ENCODE peak calls at places on chromosomes 12 and 14, in four cellular contexts. One of them, this sample, is unnamed.

GRCh38 chr12:99455350-99456037 is 192.1 kb upstream of the GARIN6 start:
- DNase-seq in NCI-H1105 treated with DMSO at 0.1 percent for 48 hours: no peak
- DNase-seq in CD8-positive, alpha-beta T cell: no peak
- DNase-seq in activated T-cell treated with anti-CD3 and anti-CD28 coated beads for 1 hour: no peak
- DNase-seq in this sample: no peak

GRCh38 chr12:131085816-131086591 is 132.3 kb downstream of the ADGRD1 start:
- DNase-seq in NCI-H1105 treated with DMSO at 0.1 percent for 48 hours: no peak
- DNase-seq in CD8-positive, alpha-beta T cell: peak
- DNase-seq in activated T-cell treated with anti-CD3 and anti-CD28 coated beads for 1 hour: no peak
- DNase-seq in this sample: no peak

GRCh38 chr12:131131077-131131807 is 177.5 kb downstream of the ADGRD1 start:
- DNase-seq in NCI-H1105 treated with DMSO at 0.1 percent for 48 hours: no peak
- DNase-seq in CD8-positive, alpha-beta T cell: peak
- DNase-seq in activated T-cell treated with anti-CD3 and anti-CD28 coated beads for 1 hour: no peak
- DNase-seq in this sample: no peak

GRCh38 chr12:108029081-108029790 is 99.9 kb upstream of the WSCD2 start:
- DNase-seq in NCI-H1105 treated with DMSO at 0.1 percent for 48 hours: no peak
- DNase-seq in CD8-positive, alpha-beta T cell: no peak
- DNase-seq in activated T-cell treated with anti-CD3 and anti-CD28 coated beads for 1 hour: no peak
- DNase-seq in this sample: no peak

GRCh38 chr14:53367631-53368030 is 214.5 kb upstream of the DDHD1 start:
- DNase-seq in NCI-H1105 treated with DMSO at 0.1 percent for 48 hours: no peak
- DNase-seq in CD8-positive, alpha-beta T cell: no peak
- DNase-seq in activated T-cell treated with anti-CD3 and anti-CD28 coated beads for 1 hour: no peak
- DNase-seq in this sample: no peak

GRCh38 chr12:69501154-69501895 is 31.1 kb downstream of the FRS2 start:
- DNase-seq in NCI-H1105 treated with DMSO at 0.1 percent for 48 hours: no peak
- DNase-seq in CD8-positive, alpha-beta T cell: no peak
- DNase-seq in activated T-cell treated with anti-CD3 and anti-CD28 coated beads for 1 hour: no peak
- DNase-seq in this sample: no peak

GRCh38 chr14:103530390-103530789 is 1.4 kb downstream of the TRMT61A start:
- DNase-seq in NCI-H1105 treated with DMSO at 0.1 percent for 48 hours: no peak
- DNase-seq in CD8-positive, alpha-beta T cell: no peak
- DNase-seq in activated T-cell treated with anti-CD3 and anti-CD28 coated beads for 1 hour: no peak
- DNase-seq in this sample: no peak

GRCh38 chr14:85257287-85257686 is 272.7 kb upstream of the FLRT2 start:
- DNase-seq in NCI-H1105 treated with DMSO at 0.1 percent for 48 hours: no peak
- DNase-seq in CD8-positive, alpha-beta T cell: no peak
- DNase-seq in activated T-cell treated with anti-CD3 and anti-CD28 coated beads for 1 hour: no peak
- DNase-seq in this sample: no peak

GRCh38 chr12:15227004-15227679 is 5.9 kb upstream of the RERG start:
- DNase-seq in NCI-H1105 treated with DMSO at 0.1 percent for 48 hours: no peak
- DNase-seq in CD8-positive, alpha-beta T cell: no peak
- DNase-seq in activated T-cell treated with anti-CD3 and anti-CD28 coated beads for 1 hour: no peak
- DNase-seq in this sample: no peak

GRCh38 chr12:65728913-65729793 is 95.1 kb upstream of the HMGA2 start:
- DNase-seq in NCI-H1105 treated with DMSO at 0.1 percent for 48 hours: no peak
- DNase-seq in CD8-positive, alpha-beta T cell: no peak
- DNase-seq in activated T-cell treated with anti-CD3 and anti-CD28 coated beads for 1 hour: no peak
- DNase-seq in this sample: no peak

GRCh38 chr12:49328816-49329215 is 5.8 kb downstream of the TROAP start:
- DNase-seq in NCI-H1105 treated with DMSO at 0.1 percent for 48 hours: no peak
- DNase-seq in CD8-positive, alpha-beta T cell: no peak
- DNase-seq in activated T-cell treated with anti-CD3 and anti-CD28 coated beads for 1 hour: no peak
- DNase-seq in this sample: no peak

GRCh38 chr14:103542545-103543088 is 13.6 kb downstream of the TRMT61A start:
- DNase-seq in NCI-H1105 treated with DMSO at 0.1 percent for 48 hours: no peak
- DNase-seq in CD8-positive, alpha-beta T cell: no peak
- DNase-seq in activated T-cell treated with anti-CD3 and anti-CD28 coated beads for 1 hour: no peak
- DNase-seq in this sample: no peak

GRCh38 chr12:54388214-54389138 is 3.9 kb upstream of the ZNF385A start:
- DNase-seq in NCI-H1105 treated with DMSO at 0.1 percent for 48 hours: no peak
- DNase-seq in CD8-positive, alpha-beta T cell: no peak
- DNase-seq in activated T-cell treated with anti-CD3 and anti-CD28 coated beads for 1 hour: no peak
- DNase-seq in this sample: no peak

GRCh38 chr12:13046914-13047472 is 2.8 kb downstream of the FAM234B start:
- DNase-seq in NCI-H1105 treated with DMSO at 0.1 percent for 48 hours: no peak
- DNase-seq in CD8-positive, alpha-beta T cell: no peak
- DNase-seq in activated T-cell treated with anti-CD3 and anti-CD28 coated beads for 1 hour: no peak
- DNase-seq in this sample: no peak

GRCh38 chr12:85697003-85697402 is 139.2 kb downstream of the RASSF9 start:
- DNase-seq in NCI-H1105 treated with DMSO at 0.1 percent for 48 hours: no peak
- DNase-seq in CD8-positive, alpha-beta T cell: no peak
- DNase-seq in activated T-cell treated with anti-CD3 and anti-CD28 coated beads for 1 hour: no peak
- DNase-seq in this sample: no peak

GRCh38 chr12:9792961-9793617 is 32.4 kb upstream of the CD69 start:
- DNase-seq in NCI-H1105 treated with DMSO at 0.1 percent for 48 hours: no peak
- DNase-seq in CD8-positive, alpha-beta T cell: no peak
- DNase-seq in activated T-cell treated with anti-CD3 and anti-CD28 coated beads for 1 hour: no peak
- DNase-seq in this sample: no peak

GRCh38 chr12:1529228-1529861 is 65.0 kb downstream of the FBXL14 start:
- DNase-seq in NCI-H1105 treated with DMSO at 0.1 percent for 48 hours: no peak
- DNase-seq in CD8-positive, alpha-beta T cell: no peak
- DNase-seq in activated T-cell treated with anti-CD3 and anti-CD28 coated beads for 1 hour: no peak
- DNase-seq in this sample: no peak

GRCh38 chr12:102824218-102824835 is 92.7 kb downstream of the PAH start:
- DNase-seq in NCI-H1105 treated with DMSO at 0.1 percent for 48 hours: no peak
- DNase-seq in CD8-positive, alpha-beta T cell: no peak
- DNase-seq in activated T-cell treated with anti-CD3 and anti-CD28 coated beads for 1 hour: no peak
- DNase-seq in this sample: no peak

GRCh38 chr14:51277753-51278415 is 37.8 kb downstream of the TMX1 start:
- DNase-seq in NCI-H1105 treated with DMSO at 0.1 percent for 48 hours: no peak
- DNase-seq in CD8-positive, alpha-beta T cell: no peak
- DNase-seq in activated T-cell treated with anti-CD3 and anti-CD28 coated beads for 1 hour: no peak
- DNase-seq in this sample: no peak

GRCh38 chr12:84375472-84375871 is 537.1 kb downstream of the SLC6A15 start:
- DNase-seq in NCI-H1105 treated with DMSO at 0.1 percent for 48 hours: no peak
- DNase-seq in CD8-positive, alpha-beta T cell: no peak
- DNase-seq in activated T-cell treated with anti-CD3 and anti-CD28 coated beads for 1 hour: no peak
- DNase-seq in this sample: no peak

GRCh38 chr12:129200576-129200975 is 347.3 kb downstream of the GLT1D1 start:
- DNase-seq in NCI-H1105 treated with DMSO at 0.1 percent for 48 hours: no peak
- DNase-seq in CD8-positive, alpha-beta T cell: no peak
- DNase-seq in activated T-cell treated with anti-CD3 and anti-CD28 coated beads for 1 hour: no peak
- DNase-seq in this sample: no peak

GRCh38 chr12:13000616-13000934 is 510 bp upstream of the HEBP1 start:
- DNase-seq in NCI-H1105 treated with DMSO at 0.1 percent for 48 hours: peak
- DNase-seq in CD8-positive, alpha-beta T cell: no peak
- DNase-seq in activated T-cell treated with anti-CD3 and anti-CD28 coated beads for 1 hour: no peak
- DNase-seq in this sample: no peak

This sample was measured in activated T-helper 2 cell treated with anti-CD3 and anti-CD28 coated beads, Interferon-gamma antibody, Interleukin-2, Interleukin-4, amounts not matched to agents 10 μg/mL and 5 μg/mL and 100 μg/mL, durations not matched to agents 14 hours and 24 hours and 36 hours.